ENCODE peak calls at places on chromosomes 4 and X, in eight cellular contexts. A, M, P, N, T, X, E and C are unnamed samples.
A peak's percentile ranks its signal among the peaks of the same experiment; 100 is the strongest.

GRCh38 chr4:90349632-90350031 is 222.4 kb downstream of the CCSER1 start:
- DNase-seq in A (no peak), X (peak; percentile 41), P (no peak), M (no peak), N (no peak), E (no peak), T (no peak), C (no peak)

GRCh38 chr4:93775551-93775950 is 53.0 kb upstream of the ATOH1 start:
- DNase-seq in A (no peak), P (no peak), N (no peak), E (no peak), X (peak; percentile 50), T (no peak), M (no peak), C (no peak)

GRCh38 chr4:73600917-73601316 is 19.3 kb downstream of the RASSF6 start:
- DNase-seq in X (no peak), T (no peak), M (no peak), N (no peak), P (peak; percentile 51), E (no peak), A (no peak), C (no peak)

GRCh38 chr4:78691971-78692814 is 84.0 kb upstream of the BMP2K start:
- DNase-seq in P (peak; percentile 16), T (no peak), M (no peak), A (no peak), X (no peak), N (no peak), E (peak; percentile 19), C (no peak)

GRCh38 chr4:110735691-110736090 is 112.8 kb upstream of the PITX2 start:
- DNase-seq in E (no peak), M (no peak), N (no peak), P (no peak), A (no peak), T (no peak), X (no peak), C (no peak)

GRCh38 chr4:56730097-56730496 is 49.0 kb upstream of the HOPX start:
- DNase-seq in P (no peak), E (no peak), N (peak; percentile 25), T (no peak), X (no peak), A (no peak), M (no peak), C (no peak)

GRCh38 chr4:138727704-138728103 is 287.9 kb upstream of the NOCT start:
- DNase-seq in E (no peak), A (no peak), T (no peak), N (no peak), P (no peak), X (no peak), M (no peak), C (no peak)

GRCh38 chr4:164512124-164512523 is 241.8 kb upstream of the SMIM31 start:
- DNase-seq in N (no peak), M (no peak), A (no peak), X (no peak), T (no peak), P (no peak), E (no peak), C (no peak)

GRCh38 chrX:142884853-142885252 is 140.9 kb upstream of the SPANXN4 start:
- DNase-seq in P (no peak), N (no peak), M (no peak), T (no peak), X (no peak), A (no peak), E (no peak), C (no peak)

GRCh38 chr4:153479118-153479517 is 13.0 kb downstream of the TMEM131L start:
- DNase-seq in N (no peak), E (no peak), M (no peak), T (no peak), P (no peak), A (no peak), X (no peak), C (no peak)

GRCh38 chr4:105990933-105991332 is 95.7 kb downstream of the NPNT start:
- DNase-seq in X (peak; percentile 96), P (peak; percentile 72), N (peak; percentile 97), T (peak; percentile 13), E (peak; percentile 55), A (no peak), M (no peak), C (no peak)

GRCh38 chrX:51899741-51900140 is 6.3 kb downstream of the MAGED1 start:
- DNase-seq in N (no peak), E (no peak), P (peak; percentile 31), M (no peak), T (no peak), X (no peak), A (no peak), C (no peak)